ENCODE peak calls at places on chromosomes 5 and 9, in four cellular contexts. I, H, D and V are unnamed samples.

GRCh38 chr5:167919268-167919560 is 372.2 kb upstream of the WWC1 start:
- DNase-seq in I (no peak), H (no peak), D (no peak), V (no peak)

GRCh38 chr5:116482394-116482793 is 92.2 kb downstream of the SEMA6A start:
- DNase-seq in D (peak; percentile 65), H (no peak), I (no peak), V (no peak)

GRCh38 chr5:142181096-142181495 is 72.5 kb downstream of the NDFIP1 start:
- DNase-seq in D (no peak), I (peak; percentile 48), H (no peak), V (no peak)

GRCh38 chr5:174599992-174600391 is 124.4 kb upstream of the MSX2 start:
- DNase-seq in I (no peak), D (no peak), H (no peak), V (peak; percentile 58)

GRCh38 chr9:129568560-129569505 is 52.1 kb downstream of the C9orf50 start:
- DNase-seq in H (peak; percentile 71), D (no peak), I (peak; percentile 82), V (peak; percentile 94)

GRCh38 chr9:74861773-74862172 is 25.9 kb downstream of the TRPM6 start:
- DNase-seq in D (no peak), H (no peak), I (no peak), V (no peak)

GRCh38 chr5:28766565-28767158 is 1728.3 kb upstream of the CDH9 start:
- DNase-seq in H (no peak), I (no peak), D (peak; percentile 24), V (peak; percentile 2)

GRCh38 chr5:143404416-143405062 is 1.1 kb upstream of the NR3C1 start:
- DNase-seq in D (peak; percentile 81), H (peak; percentile 85), I (peak; percentile 91), V (peak; percentile 81)

GRCh38 chr5:116575635-116576042 is 1.0 kb upstream of the SEMA6A start:
- DNase-seq in I (no peak), D (peak; percentile 62), H (peak; percentile 28), V (peak; percentile 56)

GRCh38 chr5:38738898-38739743 is 106.7 kb upstream of the OSMR start:
- DNase-seq in I (no peak), H (no peak), D (peak; percentile 41), V (no peak)

GRCh38 chr5:153066281-153066680 is 424.2 kb upstream of the GRIA1 start:
- DNase-seq in H (no peak), I (no peak), D (no peak), V (no peak)

GRCh38 chr9:75064307-75065025 is 23.5 kb downstream of the NMRK1 start:
- DNase-seq in D (peak; percentile 32), H (no peak), I (no peak), V (no peak)

GRCh38 chr5:133884525-133885311 is 83.7 kb downstream of the C5orf15 start:
- DNase-seq in H (no peak), I (peak; percentile 70), D (no peak), V (no peak)

GRCh38 chr9:120514599-120514854 is 65.4 kb downstream of the CDK5RAP2 start:
- DNase-seq in H (no peak), I (no peak), D (no peak), V (no peak)

GRCh38 chr5:65120371-65120967 is 351.7 kb downstream of the CWC27 start:
- DNase-seq in D (no peak), I (no peak), H (no peak), V (no peak)

GRCh38 chr5:42366051-42366450 is 57.2 kb upstream of the GHR start:
- DNase-seq in D (no peak), I (no peak), H (no peak), V (no peak)

GRCh38 chr9:121824651-121825480 is 173.4 kb downstream of the DAB2IP start:
- DNase-seq in H (no peak), I (no peak), D (no peak), V (peak; percentile 63)

GRCh38 chr9:114166103-114166470 is 10.8 kb downstream of the COL27A1 start:
- DNase-seq in D (no peak), H (no peak), I (no peak), V (no peak)

GRCh38 chr5:107359033-107359915 is 311.5 kb downstream of the EFNA5 start:
- DNase-seq in D (peak; percentile 19), H (no peak), I (no peak), V (no peak)

GRCh38 chr9:135971892-135972291 is 10.7 kb upstream of the UBAC1 start:
- DNase-seq in D (peak; percentile 74), H (no peak), I (peak; percentile 52), V (peak; percentile 96)

GRCh38 chr5:178107889-178108288 is 5.4 kb upstream of the N4BP3 start:
- DNase-seq in I (no peak), D (no peak), H (no peak), V (peak; percentile 78)

GRCh38 chr9:89463986-89464901 is 33.7 kb downstream of the SEMA4D start:
- DNase-seq in I (peak; percentile 52), D (no peak), H (no peak), V (peak; percentile 43)

GRCh38 chr9:118209343-118209742 is 505.1 kb downstream of the TLR4 start:
- DNase-seq in D (no peak), H (no peak), I (no peak), V (no peak)

GRCh38 chr5:124277767-124278536 is 468.5 kb downstream of the ZNF608 start:
- DNase-seq in H (peak; percentile 33), I (no peak), D (no peak), V (no peak)

GRCh38 chr9:11149065-11149464 is 536.3 kb upstream of the PTPRD start:
- DNase-seq in I (no peak), D (no peak), H (no peak), V (peak; percentile 3)

GRCh38 chr9:107246259-107247254 is 36.5 kb upstream of the RAD23B start:
- DNase-seq in H (no peak), I (no peak), D (no peak), V (peak; percentile 22)

GRCh38 chr5:141560725-141561483 is 57.9 kb downstream of the DIAPH1 start:
- DNase-seq in I (peak; percentile 97), H (peak; percentile 81), D (peak; percentile 96), V (peak; percentile 69)

GRCh38 chr5:135106136-135106535 is 72.1 kb upstream of the PITX1 start:
- DNase-seq in D (no peak), H (no peak), I (no peak), V (no peak)

GRCh38 chr5:141753971-141754713 is 72.1 kb upstream of the ARAP3 start:
- DNase-seq in I (no peak), D (peak; percentile 55), H (no peak), V (peak; percentile 89)

GRCh38 chr5:25006734-25007133 is 362.0 kb upstream of the CDH10 start:
- DNase-seq in H (no peak), D (peak; percentile 5), I (no peak), V (peak; percentile 16)

DNA sequence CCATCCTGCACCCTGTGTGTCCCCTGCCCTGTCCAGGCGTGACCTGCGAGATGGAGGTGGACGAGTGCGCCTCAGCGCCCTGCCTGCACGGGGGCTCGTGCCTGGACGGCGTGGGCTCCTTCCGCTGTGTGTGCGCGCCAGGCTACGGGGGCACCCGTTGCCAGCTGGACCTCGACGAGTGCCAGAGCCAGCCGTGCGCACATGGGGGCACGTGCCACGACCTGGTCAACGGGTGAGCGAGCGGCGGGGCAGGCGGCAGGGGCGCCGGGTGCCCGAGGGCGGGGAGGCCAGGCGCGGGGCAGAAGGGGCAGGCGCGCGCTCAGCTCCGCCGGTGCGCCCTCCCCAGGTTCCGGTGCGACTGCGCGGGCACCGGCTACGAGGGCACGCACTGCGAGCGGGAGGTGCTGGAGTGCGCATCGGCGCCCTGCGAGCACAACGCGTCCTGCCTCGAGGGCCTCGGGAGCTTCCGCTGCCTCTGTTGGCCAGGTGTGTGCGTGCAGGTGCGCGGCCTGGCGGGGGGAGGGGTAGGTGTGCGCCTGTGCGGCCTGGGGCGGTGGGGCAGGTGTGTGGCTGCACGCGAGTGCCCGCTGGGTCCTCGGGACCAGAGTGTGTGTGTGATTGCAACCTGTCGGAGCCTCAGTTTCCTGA is 10.0 kb downstream of the CRB2 start:
- DNase-seq in I (no peak), H (no peak), D (no peak), V (peak; percentile 82)
- H3K4me3 ChIP-seq in I (no peak overlapping the region), H (no peak overlapping the region), D (no peak overlapping the region), V (no peak overlapping the region)

DNA sequence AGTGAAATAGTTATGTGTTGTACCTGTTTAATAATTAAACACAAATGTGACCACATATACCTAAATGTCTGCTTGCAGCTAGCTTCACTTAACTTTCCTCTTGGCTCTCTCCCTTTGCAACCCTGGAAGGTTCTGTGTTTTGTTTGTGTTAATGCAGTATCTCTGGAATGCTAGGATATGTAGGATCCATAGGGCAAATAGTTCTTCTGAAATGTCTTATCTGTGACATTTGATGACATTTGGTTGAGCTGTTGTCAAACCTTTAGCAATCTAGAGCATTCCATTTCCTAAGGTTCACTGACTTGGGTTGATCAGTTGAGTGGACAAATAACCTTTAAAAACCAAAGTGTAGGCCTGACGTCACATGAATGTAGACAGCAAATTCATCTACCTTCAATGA is 21.8 kb downstream of the CTNNA1 start:
- DNase-seq in H (no peak), D (no peak), I (no peak), V (no peak)
- H3K4me3 ChIP-seq in H (no peak overlapping the region), D (no peak overlapping the region), I (no peak overlapping the region), V (no peak overlapping the region)

DNA sequence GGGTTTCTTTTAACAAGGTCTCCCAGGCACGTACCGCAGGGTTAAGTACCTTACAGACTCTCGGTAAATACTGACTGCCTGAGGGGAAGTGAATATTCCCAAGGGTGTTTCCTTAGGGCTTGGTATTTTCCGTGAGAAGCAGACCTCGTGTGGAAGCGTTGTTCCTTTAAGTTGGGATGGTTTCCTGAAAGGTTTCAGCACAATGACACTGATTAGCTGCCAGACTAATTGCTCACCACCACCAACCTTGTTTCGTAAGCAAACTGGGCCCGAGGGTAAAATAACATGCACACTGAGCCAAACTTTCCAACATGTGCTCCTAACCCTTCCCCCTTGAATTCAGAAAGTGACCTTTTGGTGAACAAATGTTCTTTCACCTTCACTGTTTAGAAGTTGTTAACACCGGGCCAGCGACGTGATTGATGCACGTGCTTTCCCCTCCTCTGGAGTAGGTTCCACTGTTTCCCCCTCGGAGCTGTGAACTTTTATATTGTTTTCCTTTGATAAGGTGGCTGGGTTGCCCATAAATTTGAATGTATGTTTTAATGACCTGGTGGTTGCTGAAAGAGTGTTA is 128.1 kb upstream of the RPS23 start:
- DNase-seq in I (no peak), H (no peak), D (peak; percentile 100), V (no peak)
- H3K4me3 ChIP-seq in I (no peak overlapping the region), H (no peak overlapping the region), D (peak overlapping the region; percentile 45), V (no peak overlapping the region)

DNA sequence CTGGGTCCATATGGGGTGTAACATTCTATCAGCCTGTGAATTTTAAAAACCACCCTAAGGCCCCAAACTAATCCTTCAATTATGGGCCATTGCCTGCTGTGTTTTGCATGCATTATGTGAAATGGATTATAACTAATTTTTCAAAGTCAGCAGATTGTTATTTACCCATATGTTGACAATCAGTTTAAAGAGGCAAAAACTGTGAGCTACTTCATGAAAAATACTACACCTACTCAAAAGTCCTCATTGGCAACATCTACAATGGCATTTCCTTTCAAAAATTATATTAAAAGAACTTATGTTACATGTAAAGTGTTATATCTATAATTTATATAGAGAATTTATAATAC is 49.0 kb upstream of the KIF2A start:
- DNase-seq in D (no peak), I (no peak), H (no peak), V (no peak)
- H3K4me3 ChIP-seq in D (no peak overlapping the region), I (no peak overlapping the region), H (no peak overlapping the region), V (no peak overlapping the region)

GRCh38 chr5:73232266-73233041 is 59.5 kb downstream of the TMEM174 start:
- DNase-seq in I (no peak), H (no peak), D (no peak), V (peak; percentile 69)
- H3K4me3 ChIP-seq in I (no peak overlapping the region), H (no peak overlapping the region), D (no peak overlapping the region), V (no peak overlapping the region)